ENCODE peak calls at places on chromosomes 12 and 14, in six cellular contexts. Z is iPS-NIHi11, H is SW 1271, X is cardiac fibroblast, T is A172, Y is caudate nucleus. G is an unnamed sample.

GRCh38 chr12:46908236-46908935 is 82.6 kb upstream of the SLC38A4 start:
- DNase-seq in Z (no peak), H (no peak), X (peak; percentile 33), T (peak; percentile 64), Y (no peak), G (no peak)

GRCh38 chr14:75214558-75214957 is 38.1 kb upstream of the TMED10 start:
- DNase-seq in Z (no peak), H (no peak), X (no peak), T (no peak), Y (no peak), G (no peak)

GRCh38 chr12:28010036-28010435 is 37.5 kb upstream of the PTHLH start:
- DNase-seq in Z (no peak), H (no peak), X (no peak), T (no peak), Y (no peak), G (no peak)

GRCh38 chr12:51972849-51973273 is 21.4 kb downstream of the ACVR1B start:
- DNase-seq in Z (no peak), H (no peak), X (peak; percentile 86), T (peak; percentile 62), Y (no peak), G (no peak)

GRCh38 chr12:47317182-47317915 is 237.6 kb upstream of the AMIGO2 start:
- DNase-seq in Z (no peak), H (no peak), X (peak; percentile 7), T (peak; percentile 26), Y (no peak), G (no peak)

GRCh38 chr14:99138999-99139865 is 132.8 kb downstream of the BCL11B start:
- DNase-seq in Z (no peak), H (no peak), X (no peak), T (no peak), Y (no peak), G (no peak)

GRCh38 chr14:74524813-74525135 is 31.2 kb downstream of the ISCA2 start:
- DNase-seq in Z (no peak), H (no peak), X (no peak), T (no peak), Y (no peak), G (no peak)

GRCh38 chr14:37585101-37585479 is 10.0 kb downstream of the FOXA1 start:
- DNase-seq in Z (no peak), H (no peak), X (no peak), T (no peak), Y (no peak), G (no peak)

GRCh38 chr12:24534632-24535031 is 414.3 kb downstream of the BCAT1 start:
- DNase-seq in Z (peak; percentile 14), H (no peak), X (peak; percentile 29), T (no peak), Y (no peak), G (no peak)

GRCh38 chr12:113055594-113056380 is 743 bp upstream of the DTX1 start:
- DNase-seq in Z (no peak), H (no peak), X (no peak), T (no peak), Y (no peak), G (no peak)

GRCh38 chr12:464484-465267 is 4.9 kb downstream of the B4GALNT3 start:
- DNase-seq in Z (peak; percentile 37), H (no peak), X (no peak), T (no peak), Y (no peak), G (no peak)

GRCh38 chr14:105365101-105365500 is 33.2 kb upstream of the TEX22 start:
- DNase-seq in Z (no peak), H (no peak), X (no peak), T (no peak), Y (no peak), G (no peak)

GRCh38 chr12:95762123-95762785 is 28.3 kb downstream of the NTN4 start:
- DNase-seq in Z (no peak), H (no peak), X (no peak), T (no peak), Y (no peak), G (no peak)

GRCh38 chr12:49365542-49365941 is 1.7 kb upstream of the SPATS2 start:
- DNase-seq in Z (no peak), H (no peak), X (peak; percentile 85), T (peak; percentile 69), Y (no peak), G (no peak)

GRCh38 chr12:76636141-76636692 is 76.6 kb upstream of the OSBPL8 start:
- DNase-seq in Z (peak; percentile 11), H (no peak), X (peak; percentile 79), T (peak; percentile 48), Y (no peak), G (no peak)

GRCh38 chr12:132152411-132152821 is 8.2 kb downstream of the NOC4L start:
- DNase-seq in Z (no peak), H (no peak), X (no peak), T (no peak), Y (no peak), G (no peak)

GRCh38 chr12:34407813-34408212 is 385.5 kb downstream of the ALG10 start:
- DNase-seq in Z (no peak), H (no peak), X (no peak), T (no peak), Y (no peak), G (no peak)

GRCh38 chr14:64812412-64812811 is 67.3 kb downstream of the SPTB start:
- DNase-seq in Z (peak; percentile 83), H (no peak), X (no peak), T (no peak), Y (no peak), G (no peak)

GRCh38 chr12:39368096-39368495 is 74.8 kb downstream of the KIF21A start:
- DNase-seq in Z (no peak), H (no peak), X (peak; percentile 42), T (no peak), Y (no peak), G (peak; percentile 10)

GRCh38 chr14:100285021-100285912 is 21.0 kb downstream of the SLC25A29 start:
- DNase-seq in Z (peak; percentile 96), H (peak; percentile 35), X (peak; percentile 59), T (no peak), Y (peak; percentile 35), G (no peak)

GRCh38 chr14:64841121-64841611 is 38.5 kb downstream of the SPTB start:
- DNase-seq in Z (peak; percentile 71), H (peak; percentile 28), X (peak; percentile 43), T (peak; percentile 64), Y (no peak), G (no peak)

GRCh38 chr12:120158351-120158750 is 36.2 kb downstream of the GCN1 start:
- DNase-seq in Z (no peak), H (no peak), X (no peak), T (no peak), Y (no peak), G (no peak)